ENCODE peak calls at places on chromosome 2, in seven cellular contexts. J is mesendoderm, U is IMR-90, X is neuronal stem cell, Z is H9, N is H1, H is mesenchymal stem cell. Y is an unnamed sample.

GRCh38 chr2:152369176-152369860 is 34.3 kb downstream of the FMNL2 start:
- DNase-seq in J (peak; percentile 45), X (no peak), Z (no peak), N (no peak), H (peak; percentile 96), U (peak; percentile 91), Y (peak; percentile 92)

GRCh38 chr2:197208841-197209240 is 101.7 kb downstream of the ANKRD44 start:
- DNase-seq in H (no peak), N (no peak), J (no peak), X (no peak), U (no peak), Z (no peak), Y (no peak)

GRCh38 chr2:226797289-226797988 is 2.2 kb downstream of the IRS1 start:
- DNase-seq in U (peak; percentile 75), H (no peak), J (no peak), Z (peak; percentile 38), N (no peak), X (no peak), Y (no peak)

GRCh38 chr2:48482774-48483173 is 47.2 kb upstream of the STON1 start:
- DNase-seq in N (no peak), U (no peak), J (no peak), X (no peak), Z (no peak), H (no peak), Y (no peak)

GRCh38 chr2:119645173-119645846 is 33.7 kb upstream of the TMEM177 start:
- DNase-seq in X (no peak), Z (no peak), J (no peak), H (no peak), N (no peak), U (peak; percentile 41), Y (no peak)

GRCh38 chr2:65722028-65722427 is 289.6 kb upstream of the SPRED2 start:
- DNase-seq in H (peak; percentile 33), U (peak; percentile 10), X (peak; percentile 29), J (peak; percentile 74), N (no peak), Z (peak; percentile 64), Y (peak; percentile 46)

GRCh38 chr2:126674075-126674744 is 18.3 kb downstream of the GYPC start:
- DNase-seq in Z (no peak), H (no peak), X (no peak), N (no peak), J (peak; percentile 19), U (no peak), Y (no peak)

GRCh38 chr2:46385786-46386577 is 88.8 kb downstream of the EPAS1 start:
- DNase-seq in J (no peak), H (no peak), N (no peak), U (peak; percentile 40), Z (peak; percentile 26), X (no peak), Y (no peak)

GRCh38 chr2:70668432-70668831 is 99.6 kb downstream of the ADD2 start:
- DNase-seq in N (no peak), U (no peak), Z (no peak), H (no peak), J (no peak), X (no peak), Y (no peak)

GRCh38 chr2:4358855-4359254 is 655.5 kb downstream of the DCDC2C start:
- DNase-seq in N (no peak), H (no peak), X (no peak), J (no peak), U (no peak), Z (no peak), Y (no peak)

GRCh38 chr2:155310589-155310988 is 612.1 kb downstream of the KCNJ3 start:
- DNase-seq in U (no peak), J (peak; percentile 52), Z (no peak), N (no peak), X (peak; percentile 17), H (peak; percentile 8), Y (peak; percentile 64)

GRCh38 chr2:218809515-218809914 is 22.1 kb downstream of the PRKAG3 start:
- DNase-seq in J (no peak), X (no peak), H (no peak), U (no peak), N (no peak), Z (no peak), Y (no peak)

GRCh38 chr2:111164078-111164477 is 43.4 kb downstream of the BCL2L11 start:
- DNase-seq in J (peak; percentile 57), X (no peak), N (no peak), H (no peak), Z (no peak), U (no peak), Y (no peak)

GRCh38 chr2:150472122-150472899 is 15.2 kb downstream of the RND3 start:
- DNase-seq in Z (no peak), U (peak; percentile 87), N (no peak), J (peak; percentile 33), H (peak; percentile 92), X (no peak), Y (no peak)

GRCh38 chr2:48888096-48888495 is 132.6 kb upstream of the LHCGR start:
- DNase-seq in J (no peak), H (no peak), N (no peak), Z (no peak), X (no peak), U (no peak), Y (no peak)

GRCh38 chr2:70553334-70553583 is 367 bp downstream of the TGFA start:
- DNase-seq in U (no peak), Z (peak; percentile 66), J (peak; percentile 63), H (no peak), N (peak; percentile 78), X (no peak), Y (no peak)

GRCh38 chr2:130264046-130264445 is 65.8 kb upstream of the TUBA3E start:
- DNase-seq in J (no peak), Z (no peak), H (no peak), U (no peak), N (no peak), X (no peak), Y (no peak)

GRCh38 chr2:96345403-96345802 is 9.8 kb downstream of the NCAPH start:
- DNase-seq in J (peak; percentile 53), H (no peak), X (no peak), Z (peak; percentile 39), N (no peak), U (no peak), Y (no peak)

GRCh38 chr2:25491003-25491696 is 149.4 kb upstream of the DNMT3A start:
- DNase-seq in U (no peak), N (no peak), X (no peak), H (peak; percentile 48), J (no peak), Z (no peak), Y (peak; percentile 39)

GRCh38 chr2:128354731-128355470 is 36.2 kb upstream of the HS6ST1 start:
- DNase-seq in J (no peak), N (no peak), X (no peak), Z (no peak), U (peak; percentile 50), H (no peak), Y (no peak)

GRCh38 chr2:903223-903900 is 47.3 kb upstream of the SNTG2 start:
- DNase-seq in X (no peak), N (peak; percentile 42), J (no peak), Z (peak; percentile 24), H (no peak), U (no peak), Y (no peak)

GRCh38 chr2:206556357-206556949 is 85.8 kb upstream of the FAM237A start:
- DNase-seq in X (peak; percentile 31), J (peak; percentile 61), H (peak; percentile 46), N (no peak), Z (no peak), U (peak; percentile 58), Y (peak; percentile 62)

GRCh38 chr2:206031162-206031784 is 54.7 kb downstream of the INO80D start:
- DNase-seq in N (no peak), U (peak; percentile 75), J (no peak), X (no peak), H (peak; percentile 11), Z (no peak), Y (no peak)

GRCh38 chr2:24919977-24920812 is at the start of gene ADCY3:
- DNase-seq in N (peak; percentile 80), J (peak; percentile 48), U (peak; percentile 29), X (peak; percentile 43), H (peak; percentile 41), Z (peak; percentile 57), Y (peak; percentile 47)

GRCh38 chr2:190354003-190354690 is 10.8 kb downstream of the INPP1 start:
- DNase-seq in X (no peak), Z (no peak), U (no peak), J (no peak), N (no peak), H (no peak), Y (no peak)
- H3K4me1 ChIP-seq in X (no peaks in the 10 kb centered on the region), Z (no peaks in the 10 kb centered on the region), U (peaks cover 11% of the 10 kb centered on the region), J (no peaks in the 10 kb centered on the region), N (no peaks in the 10 kb centered on the region), H (peaks cover 6% of the 10 kb centered on the region), Y (no peaks in the 10 kb centered on the region)

GRCh38 chr2:242035858-242036652 is 166.5 kb downstream of the RTP5 start:
- DNase-seq in X (no peak), U (no peak), N (no peak), J (no peak), Z (peak; percentile 20), H (no peak), Y (no peak)
- H4K8ac ChIP-seq in X (no peak overlapping the region), U (no peak overlapping the region), N (no peak overlapping the region), J (no peak overlapping the region), Z (peak overlapping the region; percentile 64), H (peak overlapping the region; percentile 20), Y (no peak overlapping the region)

DNA sequence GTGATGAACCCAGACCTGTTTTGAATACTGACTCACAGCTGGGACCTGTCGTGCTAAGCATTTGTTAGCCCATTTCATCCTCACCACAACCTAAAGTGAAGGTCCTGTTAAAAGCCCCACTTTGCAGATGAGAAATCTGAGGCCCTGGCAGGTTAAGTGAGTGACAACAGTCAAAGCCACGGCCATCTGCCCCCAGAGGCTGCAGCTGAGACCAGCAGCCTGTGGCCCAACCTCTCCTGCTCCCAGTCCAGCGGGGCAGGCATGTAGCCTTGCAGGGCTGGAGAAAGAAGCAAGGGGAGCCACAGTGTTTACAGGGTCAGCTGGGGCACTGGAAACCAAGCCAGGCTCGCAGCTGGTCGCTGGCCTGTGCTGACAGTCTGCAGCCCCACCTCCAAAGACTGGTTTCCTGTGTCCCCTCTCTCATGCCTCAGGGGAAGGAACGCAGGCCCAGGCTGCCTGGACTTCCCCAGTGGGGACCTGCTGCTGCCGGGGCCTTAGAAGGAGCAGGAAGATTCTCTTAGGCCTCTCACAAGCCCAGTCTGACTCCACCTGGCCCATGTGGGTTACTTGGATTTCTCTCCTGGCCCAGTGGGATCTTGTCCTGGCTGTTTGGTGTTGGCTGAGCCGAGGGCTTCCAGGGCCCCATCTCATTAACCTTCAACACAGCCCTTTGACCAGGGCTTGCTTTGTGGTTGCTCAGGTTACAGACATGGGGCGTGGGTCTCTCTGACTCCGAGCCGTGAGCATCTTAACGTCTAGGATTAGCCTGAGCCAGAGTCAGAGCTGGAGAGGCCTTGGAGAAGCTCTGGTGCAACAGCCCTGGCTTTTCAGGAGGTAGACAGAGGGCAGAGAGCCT is 1.7 kb downstream of the INPP5D start:
- DNase-seq in J (peak; percentile 62), U (peak; percentile 16), H (peak; percentile 60), Z (peak; percentile 56), N (no peak), X (no peak), Y (no peak)
- H3K9ac ChIP-seq in J (no peak overlapping the region), U (no peak overlapping the region), H (no peak overlapping the region), Z (no peak overlapping the region), N (no peak overlapping the region), X (no peak overlapping the region), Y (no peak overlapping the region)

DNA sequence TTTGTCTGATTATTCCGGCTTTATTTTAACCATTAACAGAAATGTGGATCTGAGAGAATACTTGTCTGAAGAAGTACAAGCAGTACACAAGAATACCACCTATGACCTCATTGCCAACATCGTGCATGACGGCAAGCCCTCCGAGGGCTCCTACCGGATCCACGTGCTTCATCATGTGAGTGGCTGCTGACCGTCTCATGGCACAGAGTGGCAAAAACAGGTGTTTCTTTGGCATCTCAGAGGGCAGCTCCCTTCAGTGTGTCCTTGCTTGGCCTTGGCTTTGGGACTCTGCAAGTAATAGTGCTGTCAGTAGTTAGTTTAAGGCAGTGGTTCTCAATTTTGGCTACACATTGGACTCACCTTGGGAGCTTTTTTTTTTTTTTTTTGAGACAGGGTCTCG is 23.1 kb downstream of the SFTPB start:
- DNase-seq in Z (no peak), J (no peak), H (no peak), U (no peak), N (no peak), X (no peak), Y (no peak)
- H3K4me1 ChIP-seq in Z (no peaks in the 10 kb centered on the region), J (no peaks in the 10 kb centered on the region), H (peaks cover 8% of the 10 kb centered on the region), U (peaks cover 13% of the 10 kb centered on the region), N (no peaks in the 10 kb centered on the region), X (no peaks in the 10 kb centered on the region), Y (no peaks in the 10 kb centered on the region)

Y was measured in trophoblast cell.